ENCODE peak calls at places on chromosomes 7 and 10, in six cellular contexts. W, T, Q, V, K and L are unnamed samples.

GRCh38 chr10:32692174-32692573 is 246.2 kb downstream of the CCDC7 start:
- DNase-seq in W (no peak), T (no peak), Q (no peak), V (peak; percentile 61), K (no peak), L (no peak)

GRCh38 chr7:111006691-111007090 is 84.2 kb upstream of the LRRN3 start:
- DNase-seq in W (no peak), T (no peak), Q (no peak), V (no peak), K (no peak), L (no peak)

GRCh38 chr7:94115316-94115715 is 111.2 kb upstream of the BET1 start:
- DNase-seq in W (no peak), T (no peak), Q (no peak), V (no peak), K (no peak), L (no peak)

GRCh38 chr10:59885430-59886134 is 20.8 kb downstream of the CCDC6 start:
- DNase-seq in W (no peak), T (no peak), Q (no peak), V (no peak), K (no peak), L (no peak)

GRCh38 chr7:105055621-105056020 is 41.6 kb downstream of the KMT2E start:
- DNase-seq in W (no peak), T (no peak), Q (no peak), V (no peak), K (no peak), L (no peak)

GRCh38 chr10:34249634-34250033 is 565.5 kb downstream of the PARD3 start:
- DNase-seq in W (no peak), T (no peak), Q (no peak), V (no peak), K (peak; percentile 18), L (no peak)

GRCh38 chr7:36692444-36692843 is 31.9 kb downstream of the AOAH start:
- DNase-seq in W (no peak), T (no peak), Q (no peak), V (no peak), K (no peak), L (no peak)

GRCh38 chr10:1180836-1181235 is 124.7 kb downstream of the WDR37 start:
- DNase-seq in W (no peak), T (no peak), Q (no peak), V (peak; percentile 78), K (no peak), L (no peak)

GRCh38 chr7:46900312-46901263 is 681.3 kb downstream of the TNS3 start:
- DNase-seq in W (no peak), T (no peak), Q (no peak), V (no peak), K (no peak), L (no peak)

GRCh38 chr10:87538092-87538795 is 33.6 kb downstream of the MINPP1 start:
- DNase-seq in W (no peak), T (no peak), Q (no peak), V (no peak), K (no peak), L (no peak)

GRCh38 chr10:11783558-11783865 is 39.6 kb upstream of the PROSER2 start:
- DNase-seq in W (no peak), T (peak; percentile 23), Q (no peak), V (no peak), K (no peak), L (no peak)

GRCh38 chr7:16494551-16494950 is 29.0 kb upstream of the SOSTDC1 start:
- DNase-seq in W (no peak), T (no peak), Q (no peak), V (no peak), K (no peak), L (no peak)

GRCh38 chr7:33744293-33744692 is 161.0 kb upstream of the BMPER start:
- DNase-seq in W (no peak), T (no peak), Q (no peak), V (no peak), K (no peak), L (no peak)

GRCh38 chr7:49513939-49514338 is 259.5 kb upstream of the VWC2 start:
- DNase-seq in W (no peak), T (no peak), Q (no peak), V (no peak), K (no peak), L (no peak)

GRCh38 chr10:75957321-75957720 is 525.9 kb downstream of the LRMDA start:
- DNase-seq in W (no peak), T (no peak), Q (no peak), V (no peak), K (no peak), L (no peak)